ENCODE peak calls at places on chromosomes 7 and 10, in five cellular contexts. D is HFF-Myc, Z is fibroblast of lung, E is AG10803, R is BE2C. M is an unnamed sample.

GRCh38 chr10:10786334-10787090 is 231.2 kb upstream of the CELF2 start:
- DNase-seq in D (no peak), Z (peak), E (peak), R (no peak), M (no peak)

GRCh38 chr7:91836065-91836368 is 44.5 kb downstream of the MTERF1 start:
- DNase-seq in D (no peak), Z (peak), E (peak), R (no peak), M (no peak)

GRCh38 chr7:2196381-2197378 is 36.1 kb downstream of the MAD1L1 start:
- DNase-seq in D (no peak), Z (no peak), E (no peak), R (no peak), M (no peak)

GRCh38 chr10:132536241-132536963 is 1.2 kb upstream of the INPP5A start:
- DNase-seq in D (no peak), Z (peak), E (no peak), R (no peak), M (no peak)

GRCh38 chr10:99983280-99983988 is 26.3 kb downstream of the DNMBP start:
- DNase-seq in D (peak), Z (peak), E (peak), R (peak), M (no peak)

GRCh38 chr10:105287970-105288369 is 646.9 kb downstream of the SORCS3 start:
- DNase-seq in D (no peak), Z (no peak), E (no peak), R (no peak), M (no peak)

GRCh38 chr10:61248013-61248412 is 205.2 kb downstream of the TMEM26 start:
- DNase-seq in D (no peak), Z (no peak), E (no peak), R (no peak), M (no peak)

GRCh38 chr10:17841055-17841454 is 31.9 kb downstream of the MRC1 start:
- DNase-seq in D (no peak), Z (peak), E (peak), R (no peak), M (no peak)

GRCh38 chr10:70585555-70586243 is 16.8 kb downstream of the PRF1 start:
- DNase-seq in D (no peak), Z (no peak), E (no peak), R (no peak), M (no peak)

GRCh38 chr7:105985250-105985649 is 22.2 kb downstream of the CDHR3 start:
- DNase-seq in D (no peak), Z (no peak), E (no peak), R (no peak), M (no peak)

GRCh38 chr10:43689618-43689954 is 40.9 kb upstream of the ZNF32 start:
- DNase-seq in D (no peak), Z (peak), E (peak), R (peak), M (peak)

GRCh38 chr7:114527589-114527988 is 113.0 kb downstream of the FOXP2 start:
- DNase-seq in D (no peak), Z (no peak), E (no peak), R (no peak), M (no peak)

GRCh38 chr7:66505531-66506451 is 122.9 kb upstream of the KCTD7 start:
- DNase-seq in D (no peak), Z (peak), E (no peak), R (peak), M (peak)

GRCh38 chr7:106050743-106051110 is 61.4 kb downstream of the SYPL1 start:
- DNase-seq in D (no peak), Z (peak), E (peak), R (no peak), M (no peak)

GRCh38 chr10:98371421-98371820 is 43.6 kb downstream of the PYROXD2 start:
- DNase-seq in D (no peak), Z (no peak), E (no peak), R (no peak), M (no peak)

GRCh38 chr7:69110450-69111050 is 487.7 kb upstream of the AUTS2 start:
- DNase-seq in D (no peak), Z (no peak), E (no peak), R (no peak), M (no peak)

GRCh38 chr10:125016123-125016522 is 74.2 kb downstream of the ZRANB1 start:
- DNase-seq in D (no peak), Z (no peak), E (no peak), R (no peak), M (no peak)

GRCh38 chr7:141304291-141304690 is 230.4 kb downstream of the TMEM178B start:
- DNase-seq in D (no peak), Z (no peak), E (no peak), R (no peak), M (no peak)

GRCh38 chr10:36026656-36027390 is 384.7 kb upstream of the FZD8 start:
- DNase-seq in D (no peak), Z (no peak), E (peak), R (no peak), M (no peak)

GRCh38 chr7:84975586-84976185 is 211.2 kb downstream of the SEMA3D start:
- DNase-seq in D (no peak), Z (peak), E (peak), R (no peak), M (no peak)

GRCh38 chr10:103797857-103798256 is 57.5 kb downstream of the SH3PXD2A start:
- DNase-seq in D (no peak), Z (no peak), E (no peak), R (no peak), M (no peak)

GRCh38 chr7:110204527-110204926 is 886.4 kb upstream of the LRRN3 start:
- DNase-seq in D (no peak), Z (no peak), E (no peak), R (peak), M (no peak)

GRCh38 chr10:102119417-102120141 is 589 bp downstream of the LDB1 start:
- DNase-seq in D (no peak), Z (peak), E (peak), R (peak), M (peak)

GRCh38 chr10:97714401-97715258 is 1.1 kb downstream of the MARVELD1 start:
- DNase-seq in D (no peak), Z (peak), E (peak), R (peak), M (no peak)

GRCh38 chr10:97399843-97400545 is 1.1 kb downstream of the RRP12 start:
- DNase-seq in D (no peak), Z (peak), E (peak), R (peak), M (peak)

GRCh38 chr10:27611209-27611608 is 107.1 kb downstream of the RAB18 start:
- DNase-seq in D (peak), Z (peak), E (peak), R (no peak), M (no peak)

GRCh38 chr7:37081436-37081835 is 357.1 kb upstream of the AOAH start:
- DNase-seq in D (no peak), Z (no peak), E (no peak), R (peak), M (no peak)

GRCh38 chr10:63716174-63716573 is 195.0 kb downstream of the REEP3 start:
- DNase-seq in D (no peak), Z (no peak), E (no peak), R (no peak), M (no peak)

GRCh38 chr10:105188737-105189463 is 547.8 kb downstream of the SORCS3 start:
- DNase-seq in D (no peak), Z (peak), E (peak), R (no peak), M (no peak)

GRCh38 chr7:6399351-6399750 is 48.4 kb downstream of the DAGLB start:
- DNase-seq in D (no peak), Z (no peak), E (no peak), R (no peak), M (no peak)

GRCh38 chr10:50575477-50576244 is 48.1 kb downstream of the SGMS1 start:
- DNase-seq in D (no peak), Z (no peak), E (peak), R (no peak), M (no peak)

GRCh38 chr10:59366310-59366709 is 4.0 kb upstream of the FAM13C start:
- DNase-seq in D (no peak), Z (no peak), E (peak), R (no peak), M (no peak)

GRCh38 chr10:2791774-2792443 is 275.4 kb upstream of the PFKP start:
- DNase-seq in D (no peak), Z (no peak), E (no peak), R (no peak), M (no peak)

GRCh38 chr7:40697653-40698052 is 562.8 kb downstream of the SUGCT start:
- DNase-seq in D (no peak), Z (no peak), E (no peak), R (no peak), M (no peak)
- TF ChIP-seq CTCF in D (no peak), Z (no peak), E (no peak), R (no peak), M (no peak)

GRCh38 chr10:72626444-72626754 is 520 bp upstream of the MICU1 start:
- DNase-seq in D (no peak), Z (no peak), E (no peak), R (no peak), M (no peak)
- TF ChIP-seq CTCF in D (no peak), Z (no peak), E (no peak), R (no peak), M (no peak)

GRCh38 chr10:4398602-4399001 is 427.4 kb upstream of the AKR1E2 start:
- DNase-seq in D (no peak), Z (no peak), E (no peak), R (no peak), M (no peak)
- TF ChIP-seq CTCF in D (no peak), Z (no peak), E (no peak), R (no peak), M (no peak)

GRCh38 chr7:64887756-64888508 is 15.1 kb upstream of the ZNF273 start:
- DNase-seq in D (no peak), Z (no peak), E (no peak), R (no peak), M (peak)
- TF ChIP-seq CTCF in D (peak), Z (peak), E (no peak), R (no peak), M (peak)